ENCODE peak calls at places on chromosomes 12 and 14, in five cellular contexts. One of them, this sample, is unnamed.

GRCh38 chr14:64760146-64760755 is 56.0 kb downstream of the PLEKHG3 start:
- DNase-seq in suprapubic skin: no peak
- DNase-seq in HEK293T: peak
- DNase-seq in ureter: no peak
- DNase-seq in H4: no peak
- DNase-seq in this sample: peak

GRCh38 chr12:63208956-63209355 is 58.0 kb upstream of the AVPR1A start:
- DNase-seq in suprapubic skin: no peak
- DNase-seq in HEK293T: no peak
- DNase-seq in ureter: no peak
- DNase-seq in H4: no peak
- DNase-seq in this sample: no peak

GRCh38 chr12:12017135-12017581 is 53.6 kb upstream of the BCL2L14 start:
- DNase-seq in suprapubic skin: no peak
- DNase-seq in HEK293T: no peak
- DNase-seq in ureter: no peak
- DNase-seq in H4: no peak
- DNase-seq in this sample: no peak

GRCh38 chr12:53452159-53453077 is 516 bp downstream of the PCBP2 start:
- DNase-seq in suprapubic skin: peak
- DNase-seq in HEK293T: peak
- DNase-seq in ureter: peak
- DNase-seq in H4: peak
- DNase-seq in this sample: peak

GRCh38 chr12:79848321-79848720 is 86.6 kb downstream of the PPP1R12A start:
- DNase-seq in suprapubic skin: no peak
- DNase-seq in HEK293T: no peak
- DNase-seq in ureter: no peak
- DNase-seq in H4: peak
- DNase-seq in this sample: no peak

GRCh38 chr14:53630336-53630735 is 326.3 kb downstream of the BMP4 start:
- DNase-seq in suprapubic skin: no peak
- DNase-seq in HEK293T: no peak
- DNase-seq in ureter: no peak
- DNase-seq in H4: no peak
- DNase-seq in this sample: no peak

GRCh38 chr12:3213768-3214167 is 136.6 kb downstream of the TSPAN9 start:
- DNase-seq in suprapubic skin: no peak
- DNase-seq in HEK293T: no peak
- DNase-seq in ureter: no peak
- DNase-seq in H4: no peak
- DNase-seq in this sample: no peak

GRCh38 chr12:54019924-54020586 is 8.2 kb upstream of the HOXC6 start:
- DNase-seq in suprapubic skin: no peak
- DNase-seq in HEK293T: no peak
- DNase-seq in ureter: no peak
- DNase-seq in H4: peak
- DNase-seq in this sample: no peak

GRCh38 chr12:52086366-52086765 is 6.9 kb downstream of the SMIM41 start:
- DNase-seq in suprapubic skin: no peak
- DNase-seq in HEK293T: no peak
- DNase-seq in ureter: no peak
- DNase-seq in H4: no peak
- DNase-seq in this sample: peak

GRCh38 chr12:12230275-12230674 is 36.6 kb downstream of the LRP6 start:
- DNase-seq in suprapubic skin: no peak
- DNase-seq in HEK293T: peak
- DNase-seq in ureter: no peak
- DNase-seq in H4: no peak
- DNase-seq in this sample: no peak

GRCh38 chr12:91988076-91988475 is 157.6 kb downstream of the BTG1 start:
- DNase-seq in suprapubic skin: no peak
- DNase-seq in HEK293T: no peak
- DNase-seq in ureter: no peak
- DNase-seq in H4: no peak
- DNase-seq in this sample: no peak

GRCh38 chr14:103738706-103739451 is 23.3 kb downstream of the ZFYVE21 start:
- DNase-seq in suprapubic skin: peak
- DNase-seq in HEK293T: no peak
- DNase-seq in ureter: no peak
- DNase-seq in H4: no peak
- DNase-seq in this sample: no peak

GRCh38 chr12:3945671-3946070 is 72.5 kb upstream of the PARP11 start:
- DNase-seq in suprapubic skin: no peak
- DNase-seq in HEK293T: no peak
- DNase-seq in ureter: no peak
- DNase-seq in H4: no peak
- DNase-seq in this sample: no peak

GRCh38 chr12:117587646-117588287 is 226.3 kb upstream of the NOS1 start:
- DNase-seq in suprapubic skin: no peak
- DNase-seq in HEK293T: peak
- DNase-seq in ureter: peak
- DNase-seq in H4: peak
- DNase-seq in this sample: peak

GRCh38 chr14:101235042-101235871 is 326.0 kb upstream of the DIO3 start:
- DNase-seq in suprapubic skin: peak
- DNase-seq in HEK293T: peak
- DNase-seq in ureter: no peak
- DNase-seq in H4: peak
- DNase-seq in this sample: peak

GRCh38 chr14:106269451-106270204 is 743.2 kb downstream of the TMEM121 start:
- DNase-seq in suprapubic skin: no peak
- DNase-seq in HEK293T: no peak
- DNase-seq in ureter: no peak
- DNase-seq in H4: no peak
- DNase-seq in this sample: no peak

GRCh38 chr14:72776701-72777255 is 117.1 kb downstream of the DPF3 start:
- DNase-seq in suprapubic skin: no peak
- DNase-seq in HEK293T: no peak
- DNase-seq in ureter: no peak
- DNase-seq in H4: no peak
- DNase-seq in this sample: no peak

GRCh38 chr12:46043972-46044520 is 53.7 kb upstream of the SCAF11 start:
- DNase-seq in suprapubic skin: no peak
- DNase-seq in HEK293T: no peak
- DNase-seq in ureter: no peak
- DNase-seq in H4: no peak
- DNase-seq in this sample: no peak

GRCh38 chr14:35878272-35879140 is 52.4 kb downstream of the BRMS1L start:
- DNase-seq in suprapubic skin: no peak
- DNase-seq in HEK293T: no peak
- DNase-seq in ureter: peak
- DNase-seq in H4: peak
- DNase-seq in this sample: peak

GRCh38 chr12:6570264-6570887 is 2.3 kb upstream of the NOP2 start:
- DNase-seq in suprapubic skin: no peak
- DNase-seq in HEK293T: peak
- DNase-seq in ureter: no peak
- DNase-seq in H4: peak
- DNase-seq in this sample: peak

GRCh38 chr14:77025744-77026165 is 2.8 kb downstream of the IRF2BPL start:
- DNase-seq in suprapubic skin: no peak
- DNase-seq in HEK293T: no peak
- DNase-seq in ureter: no peak
- DNase-seq in H4: peak
- DNase-seq in this sample: no peak

GRCh38 chr14:54424479-54424901 is 16.7 kb downstream of the CNIH1 start:
- DNase-seq in suprapubic skin: no peak
- DNase-seq in HEK293T: no peak
- DNase-seq in ureter: no peak
- DNase-seq in H4: no peak
- DNase-seq in this sample: no peak

GRCh38 chr12:11779286-11779685 is 129.8 kb downstream of the ETV6 start:
- DNase-seq in suprapubic skin: no peak
- DNase-seq in HEK293T: no peak
- DNase-seq in ureter: no peak
- DNase-seq in H4: no peak
- DNase-seq in this sample: no peak

GRCh38 chr12:58503731-58504520 is 416.4 kb downstream of the LRIG3 start:
- DNase-seq in suprapubic skin: no peak
- DNase-seq in HEK293T: no peak
- DNase-seq in ureter: no peak
- DNase-seq in H4: no peak
- DNase-seq in this sample: no peak

GRCh38 chr14:100419856-100420255 is 96.7 kb downstream of the SLC25A47 start:
- DNase-seq in suprapubic skin: no peak
- DNase-seq in HEK293T: peak
- DNase-seq in ureter: no peak
- DNase-seq in H4: no peak
- DNase-seq in this sample: peak

GRCh38 chr12:109670647-109671046 is 43.0 kb upstream of the FAM222A start:
- DNase-seq in suprapubic skin: no peak
- DNase-seq in HEK293T: no peak
- DNase-seq in ureter: no peak
- DNase-seq in H4: no peak
- DNase-seq in this sample: no peak

GRCh38 chr12:14775652-14776020 is 27.6 kb downstream of the WBP11 start:
- DNase-seq in suprapubic skin: no peak
- DNase-seq in HEK293T: no peak
- DNase-seq in ureter: no peak
- DNase-seq in H4: no peak
- DNase-seq in this sample: no peak

GRCh38 chr12:113248842-113249435 is 27.7 kb downstream of the TPCN1 start:
- DNase-seq in suprapubic skin: no peak
- DNase-seq in HEK293T: no peak
- DNase-seq in ureter: no peak
- DNase-seq in H4: no peak
- DNase-seq in this sample: no peak

GRCh38 chr12:104957388-104958008 is 592 bp downstream of the SLC41A2 start:
- DNase-seq in suprapubic skin: no peak
- DNase-seq in HEK293T: peak
- DNase-seq in ureter: no peak
- DNase-seq in H4: no peak
- DNase-seq in this sample: no peak

GRCh38 chr12:53053223-53054111 is 3.6 kb downstream of the TNS2 start:
- DNase-seq in suprapubic skin: peak
- DNase-seq in HEK293T: no peak
- DNase-seq in ureter: peak
- DNase-seq in H4: no peak
- DNase-seq in this sample: no peak

GRCh38 chr12:41962171-41962572 is 182.5 kb downstream of the GXYLT1 start:
- DNase-seq in suprapubic skin: no peak
- DNase-seq in HEK293T: no peak
- DNase-seq in ureter: no peak
- DNase-seq in H4: no peak
- DNase-seq in this sample: no peak